ENCODE peak calls at places on chromosomes 13 and 19, in four cellular contexts. One of them, this sample, is unnamed.

GRCh38 chr13:40596484-40596883 is 70.0 kb downstream of the FOXO1 start:
- DNase-seq in H1: no peak
- DNase-seq in HepG2: no peak
- DNase-seq in K562: no peak
- DNase-seq in this sample: no peak

GRCh38 chr19:15998166-15998565 is 49.4 kb downstream of the OR10H4 start:
- DNase-seq in H1: no peak
- DNase-seq in HepG2: no peak
- DNase-seq in K562: no peak
- DNase-seq in this sample: no peak

GRCh38 chr19:57934820-57935665 is at the start of gene ZNF418:
- DNase-seq in H1: peak; percentile 72
- DNase-seq in HepG2: no peak
- DNase-seq in K562: no peak
- DNase-seq in this sample: peak; percentile 77

GRCh38 chr13:31982540-31982939 is 49.0 kb upstream of the FRY start:
- DNase-seq in H1: no peak
- DNase-seq in HepG2: peak; percentile 67
- DNase-seq in K562: no peak
- DNase-seq in this sample: no peak

GRCh38 chr13:21504379-21504778 is 45.3 kb upstream of the ZDHHC20 start:
- DNase-seq in H1: no peak
- DNase-seq in HepG2: no peak
- DNase-seq in K562: no peak
- DNase-seq in this sample: no peak

GRCh38 chr13:109243311-109243951 is 543.0 kb downstream of the IRS2 start:
- DNase-seq in H1: no peak
- DNase-seq in HepG2: no peak
- DNase-seq in K562: peak; percentile 4
- DNase-seq in this sample: no peak

GRCh38 chr19:40407714-40408600 is 5.2 kb downstream of the PRX start:
- DNase-seq in H1: no peak
- DNase-seq in HepG2: no peak
- DNase-seq in K562: peak; percentile 41
- DNase-seq in this sample: no peak

GRCh38 chr19:58519087-58519354 is 589 bp downstream of the ZBTB45 start:
- DNase-seq in H1: peak; percentile 82
- DNase-seq in HepG2: peak; percentile 73
- DNase-seq in K562: peak; percentile 81
- DNase-seq in this sample: no peak

GRCh38 chr13:66180806-66181205 is 1049.3 kb downstream of the PCDH9 start:
- DNase-seq in H1: no peak
- DNase-seq in HepG2: no peak
- DNase-seq in K562: no peak
- DNase-seq in this sample: no peak

DNA sequence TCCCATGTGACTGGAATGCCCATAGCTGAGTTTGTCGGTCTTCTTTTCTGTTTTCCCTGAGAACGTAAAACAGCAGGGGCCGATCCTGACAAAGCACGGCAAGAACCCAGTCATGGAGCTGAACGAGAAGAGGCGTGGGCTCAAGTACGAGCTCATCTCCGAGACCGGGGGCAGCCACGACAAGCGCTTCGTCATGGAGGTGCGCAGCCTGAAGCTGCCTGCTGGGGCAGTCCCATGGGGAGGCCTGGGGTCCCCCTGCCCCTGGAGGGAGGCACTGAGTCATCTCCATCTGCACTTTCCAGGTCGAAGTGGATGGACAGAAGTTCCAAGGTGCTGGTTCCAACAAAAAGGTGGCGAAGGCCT is 18.2 kb upstream of the QTRT1 start:
- DNase-seq in H1: no peak
- DNase-seq in HepG2: no peak
- DNase-seq in K562: no peak
- DNase-seq in this sample: no peak
- TF ChIP-seq ZNF274 in H1: no peak
- TF ChIP-seq ZNF274 in HepG2: no peak
- TF ChIP-seq ZNF274 in K562: no peak
- TF ChIP-seq ZNF274 in this sample: no peak

DNA sequence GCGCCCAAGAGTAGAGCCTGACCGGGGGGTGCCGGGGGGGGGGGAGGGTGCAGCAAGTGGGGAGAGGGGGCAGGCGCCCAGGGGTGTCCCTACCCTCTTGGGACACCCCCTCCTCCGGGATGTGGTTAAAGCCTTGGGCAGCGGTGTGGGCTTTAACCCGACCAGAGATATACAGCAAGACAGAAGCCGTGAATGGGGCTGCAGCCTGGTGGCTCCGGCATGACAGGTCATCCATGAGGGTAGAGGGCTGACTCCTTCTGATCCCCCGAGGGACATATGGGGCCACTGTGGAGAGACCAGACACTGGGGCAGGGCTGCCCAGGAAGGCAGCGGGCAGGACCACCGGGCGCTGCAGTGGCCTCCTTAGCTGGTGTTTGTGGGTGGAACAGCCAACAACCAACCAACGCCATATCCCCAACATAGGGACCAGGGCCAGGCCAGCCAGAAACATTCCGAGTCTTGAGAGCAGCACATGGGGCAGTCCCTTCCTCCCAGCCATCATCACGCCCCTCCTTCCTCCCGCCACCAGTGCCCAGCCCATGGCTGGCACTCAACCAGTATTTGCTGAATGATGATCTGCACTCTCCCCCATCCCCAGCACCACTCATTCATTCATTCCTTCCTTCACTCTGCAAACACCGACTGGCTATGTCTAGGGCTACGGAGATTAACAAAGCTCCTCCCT is 18.2 kb downstream of the ELAVL1 start:
- DNase-seq in H1: no peak
- DNase-seq in HepG2: no peak
- DNase-seq in K562: no peak
- DNase-seq in this sample: no peak
- H3K4me3 ChIP-seq in H1: no peak overlapping the region
- H3K4me3 ChIP-seq in HepG2: no peak overlapping the region
- H3K4me3 ChIP-seq in K562: no peak overlapping the region
- H3K4me3 ChIP-seq in this sample: no peak overlapping the region

GRCh38 chr13:114202581-114202980 is 23.5 kb downstream of the CFAP97D2 start:
- DNase-seq in H1: no peak
- DNase-seq in HepG2: no peak
- DNase-seq in K562: no peak
- DNase-seq in this sample: no peak
- H3K9ac ChIP-seq in H1: no peak overlapping the region
- H3K9ac ChIP-seq in HepG2: no peak overlapping the region
- H3K9ac ChIP-seq in K562: no peak overlapping the region
- H3K9ac ChIP-seq in this sample: no peak overlapping the region

GRCh38 chr13:54357284-54357933 is 1328.8 kb downstream of the OLFM4 start:
- DNase-seq in H1: no peak
- DNase-seq in HepG2: no peak
- DNase-seq in K562: no peak
- DNase-seq in this sample: no peak
- TF ChIP-seq ZNF274 in H1: no peak
- TF ChIP-seq ZNF274 in HepG2: no peak
- TF ChIP-seq ZNF274 in K562: no peak
- TF ChIP-seq ZNF274 in this sample: no peak